ENCODE peak calls at places on chromosomes 7 and 10, in five cellular contexts. F is H9, X is trophoblast cell, R is H1, M is mesenchymal stem cell. T is an unnamed sample.

GRCh38 chr7:50481867-50482266 is 31.7 kb upstream of the FIGNL1 start:
- DNase-seq in R (no peak), F (no peak), X (no peak), M (no peak), T (no peak)

GRCh38 chr10:132187421-132188138 is 832 bp downstream of the DPYSL4 start:
- DNase-seq in R (peak), M (no peak), F (no peak), X (no peak), T (no peak)

GRCh38 chr10:30639946-30640786 is 10.6 kb upstream of the LYZL2 start:
- DNase-seq in M (peak), X (no peak), R (no peak), F (no peak), T (peak)

GRCh38 chr10:68118657-68119056 is 9.4 kb downstream of the MYPN start:
- DNase-seq in F (no peak), X (no peak), M (no peak), R (no peak), T (no peak)

GRCh38 chr10:94358480-94358879 is 4.3 kb downstream of the NOC3L start:
- DNase-seq in M (peak), R (no peak), X (no peak), F (no peak), T (no peak)

GRCh38 chr10:26738354-26738753 is 40.9 kb downstream of the PDSS1 start:
- DNase-seq in X (peak), F (no peak), R (no peak), M (no peak), T (no peak)

GRCh38 chr10:29522038-29522855 is 112.5 kb downstream of the SVIL start:
- DNase-seq in X (no peak), M (no peak), R (no peak), F (no peak), T (no peak)

GRCh38 chr7:79227035-79227434 is 226.4 kb downstream of the MAGI2 start:
- DNase-seq in F (no peak), X (no peak), M (peak), R (no peak), T (no peak)

GRCh38 chr10:81680374-81680773 is 194.6 kb upstream of the NRG3 start:
- DNase-seq in X (no peak), F (no peak), M (no peak), R (no peak), T (no peak)

GRCh38 chr10:107409517-107409916 is 245.0 kb upstream of the SORCS1 start:
- DNase-seq in F (no peak), X (no peak), M (peak), R (no peak), T (no peak)

GRCh38 chr7:50632561-50633413 is 67.6 kb upstream of the DDC start:
- DNase-seq in R (peak), F (peak), X (peak), M (peak), T (no peak)

GRCh38 chr7:47482013-47482761 is 99.7 kb downstream of the TNS3 start:
- DNase-seq in R (no peak), F (no peak), X (peak), M (peak), T (no peak)

GRCh38 chr10:47123889-47124288 is 176.1 kb upstream of the GDF10 start:
- DNase-seq in X (no peak), R (peak), M (no peak), F (no peak), T (no peak)

GRCh38 chr10:131771634-131772358 is 129.0 kb upstream of the PPP2R2D start:
- DNase-seq in M (no peak), R (no peak), X (no peak), F (no peak), T (no peak)

GRCh38 chr10:72598769-72599701 is 26.8 kb downstream of the MICU1 start:
- DNase-seq in F (no peak), M (no peak), X (no peak), R (no peak), T (peak)

GRCh38 chr7:121275204-121275603 is 53.6 kb upstream of the WNT16 start:
- DNase-seq in M (no peak), F (no peak), R (no peak), X (no peak), T (no peak)

GRCh38 chr7:1994931-1995330 is 237.8 kb downstream of the MAD1L1 start:
- DNase-seq in X (no peak), R (no peak), M (no peak), F (no peak), T (no peak)

GRCh38 chr7:1055084-1055450 is 10.7 kb downstream of the GPR146 start:
- DNase-seq in R (no peak), F (no peak), M (no peak), X (peak), T (no peak)

GRCh38 chr7:34747842-34748241 is 89.8 kb downstream of the NPSR1 start:
- DNase-seq in M (no peak), R (no peak), F (no peak), X (no peak), T (no peak)

GRCh38 chr7:31067491-31067890 is 15.4 kb downstream of the ADCYAP1R1 start:
- DNase-seq in M (no peak), R (no peak), F (no peak), X (no peak), T (no peak)

GRCh38 chr7:134890246-134891240 is 95.8 kb upstream of the AGBL3 start:
- DNase-seq in M (no peak), F (no peak), R (no peak), X (no peak), T (no peak)

GRCh38 chr7:51467384-51468017 is 150.9 kb upstream of the COBL start:
- DNase-seq in F (no peak), M (no peak), R (no peak), X (no peak), T (no peak)

GRCh38 chr10:132497788-132498561 is 39.6 kb upstream of the INPP5A start:
- DNase-seq in X (no peak), F (peak), R (no peak), M (no peak), T (no peak)

GRCh38 chr7:1698951-1699350 is 28.9 kb downstream of the ELFN1 start:
- DNase-seq in F (no peak), R (no peak), X (no peak), M (no peak), T (no peak)

GRCh38 chr7:131826960-131827359 is 270.5 kb upstream of the PODXL start:
- DNase-seq in R (no peak), F (peak), M (no peak), X (no peak), T (no peak)

GRCh38 chr7:100568936-100569844 is 4.5 kb downstream of the SAP25 start:
- DNase-seq in M (peak), R (peak), X (no peak), F (peak), T (peak)

GRCh38 chr10:115957010-115957395 is 316.0 kb downstream of the GFRA1 start:
- DNase-seq in M (no peak), X (no peak), F (no peak), R (no peak), T (no peak)

GRCh38 chr10:115953983-115954382 is 319.0 kb downstream of the GFRA1 start:
- DNase-seq in F (no peak), R (no peak), M (peak), X (no peak), T (no peak)

GRCh38 chr10:115953203-115953602 is 319.8 kb downstream of the GFRA1 start:
- DNase-seq in M (peak), R (no peak), X (no peak), F (no peak), T (no peak)

GRCh38 chr10:115958043-115958442 is 315.0 kb downstream of the GFRA1 start:
- DNase-seq in R (no peak), F (no peak), M (no peak), X (no peak), T (no peak)

DNA sequence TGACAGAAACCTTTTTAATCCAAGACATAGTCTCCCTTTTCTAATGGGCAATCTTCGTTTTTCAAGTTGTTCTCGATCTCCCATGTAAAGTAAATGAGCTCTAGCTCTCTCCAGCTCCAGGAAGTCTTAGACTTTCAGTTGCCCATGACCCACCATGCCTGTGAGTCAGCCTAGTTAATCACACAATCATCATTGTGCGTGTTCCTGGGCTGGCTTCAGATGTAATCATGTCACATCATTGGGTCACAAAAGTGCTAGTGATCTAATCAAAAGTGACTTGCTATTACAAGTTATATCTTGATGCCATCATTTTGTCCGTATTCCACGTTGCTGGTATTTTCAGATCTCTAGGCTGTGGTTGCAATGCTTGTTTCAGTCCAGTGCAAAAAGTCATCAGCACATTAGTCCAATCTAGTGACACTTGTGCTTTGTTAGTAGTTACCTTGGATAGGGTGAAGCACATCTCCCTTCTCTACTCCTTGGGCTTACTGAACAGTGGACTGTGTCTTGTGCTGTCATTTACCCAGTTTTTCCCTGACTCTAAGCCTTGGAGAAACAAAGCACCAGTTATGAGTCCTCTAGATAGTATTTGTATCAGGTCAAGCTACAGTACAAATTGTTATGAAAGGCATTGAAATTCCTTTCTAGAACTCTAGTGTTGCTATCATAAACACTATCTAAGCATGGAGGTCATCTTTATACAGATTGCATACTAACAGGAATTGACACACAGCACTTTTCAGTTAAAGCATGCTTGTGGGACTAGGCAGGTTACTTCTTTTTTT is 316.6 kb downstream of the GFRA1 start:
- DNase-seq in F (no peak), M (peak), X (no peak), R (no peak), T (no peak)
- H2BK5ac ChIP-seq in F (no peak), M (no peak), X (no peak), R (no peak), T (no peak)

DNA sequence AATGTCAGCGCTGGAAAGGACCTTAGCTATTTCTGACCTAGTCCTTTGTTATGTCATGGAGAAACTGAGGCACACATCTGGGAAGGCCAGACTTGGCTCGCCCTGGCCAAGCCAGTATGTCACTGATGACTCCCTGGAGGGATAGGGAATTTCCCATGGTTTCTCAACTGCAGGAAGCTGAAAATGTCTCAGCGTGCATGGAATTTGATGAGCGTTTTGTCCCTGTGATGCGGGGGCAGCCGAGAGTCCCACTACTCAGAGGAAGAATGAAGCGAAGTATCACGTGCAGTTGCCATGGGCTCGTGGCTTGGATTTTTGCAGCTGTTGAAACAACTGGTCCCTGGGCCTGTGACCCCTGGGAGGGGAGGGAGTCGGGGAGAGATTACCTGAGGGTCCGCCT is 44.8 kb downstream of the CLIP2 start:
- DNase-seq in R (no peak), M (peak), X (peak), F (no peak), T (no peak)
- H2BK12ac ChIP-seq in R (no peak), M (no peak), X (no peak), F (no peak), T (no peak)

DNA sequence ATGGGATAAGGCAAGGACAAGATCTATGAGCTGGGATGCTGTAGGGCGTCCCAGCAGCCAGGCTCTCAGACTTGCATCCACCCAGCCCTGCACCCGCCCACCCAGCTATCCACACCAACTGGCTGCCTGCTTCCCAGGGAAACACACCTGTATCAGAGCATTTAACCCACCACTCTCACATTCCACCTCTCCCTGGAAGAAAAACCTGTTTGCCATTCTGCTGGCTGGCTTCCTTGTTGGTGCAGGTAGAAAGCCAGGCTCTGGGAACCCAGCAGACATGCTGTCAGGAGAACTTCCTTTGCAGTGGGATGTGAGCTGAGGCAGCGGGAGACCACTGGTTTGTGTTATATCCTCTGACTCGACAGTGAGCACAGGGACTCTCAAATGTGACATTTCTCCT is 67.0 kb downstream of the FAM241B start:
- DNase-seq in F (no peak), R (no peak), M (no peak), X (peak), T (no peak)
- H3K23ac ChIP-seq in F (no peak), R (no peak), M (no peak), X (no peak), T (no peak)

GRCh38 chr7:13037216-13037615 is 349.8 kb downstream of the ARL4A start:
- DNase-seq in X (no peak), R (no peak), F (no peak), M (peak), T (no peak)

GRCh38 chr7:13042605-13043236 is 355.3 kb downstream of the ARL4A start:
- DNase-seq in R (no peak), X (no peak), F (no peak), M (peak), T (no peak)

GRCh38 chr7:13036256-13036765 is 348.9 kb downstream of the ARL4A start:
- DNase-seq in F (no peak), M (peak), R (no peak), X (no peak), T (no peak)

GRCh38 chr7:13044309-13044708 is 356.9 kb downstream of the ARL4A start:
- DNase-seq in F (no peak), R (no peak), M (no peak), X (no peak), T (no peak)

GRCh38 chr7:13041368-13041988 is 354.0 kb downstream of the ARL4A start:
- DNase-seq in F (no peak), M (no peak), R (no peak), X (no peak), T (no peak)
- H2BK5ac ChIP-seq in F (no peak), M (no peak), R (no peak), X (no peak), T (no peak)

GRCh38 chr10:60661627-60662026 is 116.7 kb upstream of the CDK1 start:
- DNase-seq in F (no peak), X (peak), M (peak), R (no peak), T (no peak)
- H2BK12ac ChIP-seq in F (no peak), X (peak), M (no peak), R (no peak), T (no peak)

DNA sequence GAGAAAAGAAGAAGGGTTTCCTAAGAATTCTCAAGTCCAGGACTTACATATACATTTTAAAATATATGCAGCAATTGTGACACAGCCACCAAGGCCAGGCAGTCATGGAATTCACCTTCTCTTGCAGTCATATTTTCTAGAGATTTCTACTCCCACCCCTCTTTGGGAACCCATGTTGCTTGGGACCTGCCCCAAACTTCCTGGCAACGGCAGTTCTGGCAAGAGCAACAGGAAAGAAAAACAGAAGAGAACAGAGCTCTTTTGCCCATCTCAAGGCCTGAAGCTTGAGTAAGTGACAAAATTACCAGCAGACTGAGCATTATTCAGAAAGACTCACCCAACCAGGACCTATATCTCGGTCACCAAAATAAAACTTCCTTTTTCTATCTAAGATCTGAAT is 128.3 kb upstream of the ASAH2 start:
- DNase-seq in F (no peak), M (no peak), X (no peak), R (no peak), T (no peak)
- H3K23ac ChIP-seq in F (no peak), M (no peak), X (no peak), R (no peak), T (no peak)

GRCh38 chr10:23194966-23195845 is 3.1 kb downstream of the PTF1A start:
- DNase-seq in M (no peak), R (peak), X (no peak), F (peak), T (no peak)

GRCh38 chr10:23196915-23197314 is 4.8 kb downstream of the PTF1A start:
- DNase-seq in M (no peak), R (no peak), X (no peak), F (no peak), T (no peak)

GRCh38 chr10:23194471-23194965 is 2.4 kb downstream of the PTF1A start:
- DNase-seq in X (no peak), R (no peak), M (no peak), F (no peak), T (no peak)

GRCh38 chr10:23196201-23196600 is 4.1 kb downstream of the PTF1A start:
- DNase-seq in F (no peak), R (no peak), X (no peak), M (no peak), T (no peak)

GRCh38 chr10:23195846-23196200 is 3.7 kb downstream of the PTF1A start:
- DNase-seq in M (no peak), F (no peak), R (no peak), X (no peak), T (no peak)
- H2BK5ac ChIP-seq in M (no peak), F (no peak), R (no peak), X (no peak), T (no peak)